ENCODE peak calls at places on chromosomes 3 and 15, in six cellular contexts. E is HCT116, J is upper lobe of left lung, P is Panc1, A is GM23338, T is HepG2. Z is an unnamed sample.

GRCh38 chr3:47283193-47283537 is 421 bp downstream of the KLHL18 start:
- ATAC-seq in E (peak), T (peak), J (no peak), P (no peak), A (peak), Z (no peak)

GRCh38 chr15:60551781-60552161 is 72.8 kb upstream of the ICE2 start:
- ATAC-seq in A (peak), T (no peak), E (peak), J (no peak), P (peak), Z (no peak)

GRCh38 chr15:31474059-31474868 is 147.6 kb downstream of the KLF13 start:
- ATAC-seq in P (no peak), A (no peak), T (no peak), E (no peak), J (no peak), Z (no peak)

GRCh38 chr15:93089855-93090305 is 869 bp upstream of the RGMA start:
- ATAC-seq in E (no peak), P (no peak), J (no peak), A (no peak), T (no peak), Z (no peak)

GRCh38 chr3:16529264-16529663 is 15.8 kb upstream of the RFTN1 start:
- ATAC-seq in P (no peak), T (no peak), J (no peak), A (no peak), E (no peak), Z (no peak)

GRCh38 chr15:98519767-98520166 is 128.6 kb upstream of the IGF1R start:
- ATAC-seq in P (no peak), T (no peak), J (no peak), E (no peak), A (no peak), Z (no peak)

GRCh38 chr15:78671626-78672211 is 30.7 kb upstream of the CHRNB4 start:
- ATAC-seq in E (no peak), J (no peak), A (peak), P (no peak), T (no peak), Z (no peak)

GRCh38 chr3:179037361-179037760 is 34.2 kb downstream of the ZMAT3 start:
- ATAC-seq in E (peak), A (no peak), T (no peak), P (no peak), J (peak), Z (peak)

GRCh38 chr15:85620321-85621044 is 174.2 kb downstream of the KLHL25 start:
- ATAC-seq in A (no peak), E (no peak), T (no peak), P (no peak), J (no peak), Z (peak)

GRCh38 chr3:41893977-41894376 is 67.9 kb downstream of the ULK4 start:
- ATAC-seq in P (no peak), T (no peak), A (no peak), J (no peak), E (peak), Z (no peak)

GRCh38 chr3:169345662-169346331 is 317.7 kb downstream of the MECOM start:
- ATAC-seq in J (no peak), T (no peak), E (no peak), A (no peak), P (no peak), Z (no peak)

GRCh38 chr3:115469649-115470048 is 153.7 kb upstream of the GAP43 start:
- ATAC-seq in A (no peak), P (no peak), E (no peak), J (no peak), T (no peak), Z (no peak)

GRCh38 chr3:11629716-11630115 is 14.0 kb downstream of the VGLL4 start:
- ATAC-seq in T (no peak), J (no peak), A (no peak), E (no peak), P (no peak), Z (peak)

GRCh38 chr3:132549890-132550578 is 47.0 kb upstream of the ACKR4 start:
- ATAC-seq in P (peak), T (peak), E (no peak), A (no peak), J (no peak), Z (no peak)

GRCh38 chr3:82240322-82240721 is 478.9 kb upstream of the GBE1 start:
- ATAC-seq in J (no peak), P (no peak), E (no peak), A (no peak), T (no peak), Z (no peak)

GRCh38 chr15:29822100-29822684 is at the start of gene TJP1:
- ATAC-seq in P (peak), J (peak), E (peak), T (peak), A (peak), Z (peak)

GRCh38 chr3:2597615-2598014 is 498.9 kb downstream of the CNTN4 start:
- ATAC-seq in E (no peak), P (no peak), T (no peak), J (no peak), A (no peak), Z (no peak)

GRCh38 chr3:25508901-25509300 is 80.8 kb downstream of the RARB start:
- ATAC-seq in A (no peak), P (no peak), T (no peak), E (no peak), J (no peak), Z (peak)

GRCh38 chr15:94259863-94260262 is 28.5 kb downstream of the MCTP2 start:
- ATAC-seq in T (no peak), E (no peak), J (no peak), P (no peak), A (no peak), Z (no peak)

GRCh38 chr3:190618349-190619030 is 104.6 kb downstream of the IL1RAP start:
- ATAC-seq in T (no peak), E (no peak), A (no peak), J (no peak), P (no peak), Z (no peak)

GRCh38 chr15:67510597-67511225 is 10.2 kb upstream of the C15orf61 start:
- ATAC-seq in A (no peak), T (no peak), J (no peak), P (no peak), E (no peak), Z (no peak)

GRCh38 chr3:152497457-152497856 is 228.7 kb downstream of the MBNL1 start:
- ATAC-seq in E (no peak), J (no peak), P (no peak), A (no peak), T (no peak), Z (peak)
- TF ChIP-seq POLR2AphosphoS5 in E (no peak), J (no peak), P (no peak), A (no peak), T (no peak), Z (no peak)

GRCh38 chr3:19264424-19264823 is 116.1 kb downstream of the KCNH8 start:
- ATAC-seq in T (no peak), J (no peak), P (no peak), A (no peak), E (no peak), Z (no peak)

GRCh38 chr3:19272296-19272695 is 124.0 kb downstream of the KCNH8 start:
- ATAC-seq in J (no peak), P (no peak), E (no peak), A (no peak), T (no peak), Z (no peak)

GRCh38 chr3:19270471-19270870 is 122.2 kb downstream of the KCNH8 start:
- ATAC-seq in E (no peak), T (no peak), P (no peak), A (no peak), J (no peak), Z (no peak)

DNA sequence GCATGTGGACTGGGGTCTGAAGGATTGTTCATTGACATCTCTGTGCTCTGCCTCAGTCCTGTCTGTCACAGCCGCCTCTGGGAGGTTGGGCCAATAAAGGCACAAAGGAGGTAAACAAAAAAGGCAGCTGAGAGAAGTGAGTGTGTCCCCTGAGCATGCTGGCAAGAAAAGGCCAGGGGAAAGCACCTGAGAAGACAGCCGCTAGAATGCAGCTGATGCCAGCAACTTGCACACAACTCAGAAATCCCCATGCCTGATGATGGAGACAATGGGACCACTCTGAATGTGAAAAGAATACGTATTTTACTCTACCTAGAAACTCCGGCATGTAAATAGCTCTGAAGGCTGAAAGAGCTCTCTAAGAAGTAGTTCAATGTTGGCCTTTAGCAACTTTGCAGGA is 118.7 kb downstream of the KCNH8 start:
- ATAC-seq in A (peak), J (no peak), P (no peak), E (no peak), T (no peak), Z (no peak)
- H3K27ac ChIP-seq in A (peak), J (no peak), P (no peak), E (no peak), T (no peak), Z (no peak)

GRCh38 chr3:123683755-123684154 is 98.9 kb upstream of the HACD2 start:
- ATAC-seq in J (no peak), P (no peak), E (no peak), T (no peak), A (no peak), Z (no peak)

GRCh38 chr3:123683146-123683545 is 98.3 kb upstream of the HACD2 start:
- ATAC-seq in A (peak), T (no peak), J (no peak), E (no peak), P (no peak), Z (no peak)

GRCh38 chr3:123679712-123680386 is 95.0 kb upstream of the HACD2 start:
- ATAC-seq in A (no peak), E (no peak), P (no peak), T (no peak), J (no peak), Z (peak)

GRCh38 chr3:123672429-123673146 is 87.7 kb upstream of the HACD2 start:
- ATAC-seq in P (no peak), J (no peak), A (no peak), T (peak), E (no peak), Z (no peak)

GRCh38 chr3:123678108-123678511 is 93.3 kb upstream of the HACD2 start:
- ATAC-seq in J (no peak), T (no peak), A (no peak), P (no peak), E (peak), Z (peak)
- TF ChIP-seq POLR2AphosphoS5 in J (no peak), T (no peak), A (no peak), P (no peak), E (no peak), Z (peak)

GRCh38 chr3:177777699-177778098 is 580.4 kb upstream of the TBL1XR1 start:
- ATAC-seq in J (peak), A (peak), P (peak), E (peak), T (peak), Z (no peak)

GRCh38 chr3:177776656-177777055 is 579.4 kb upstream of the TBL1XR1 start:
- ATAC-seq in J (no peak), T (no peak), A (no peak), P (no peak), E (no peak), Z (no peak)

GRCh38 chr3:177772908-177773557 is 575.8 kb upstream of the TBL1XR1 start:
- ATAC-seq in A (no peak), P (no peak), E (no peak), J (no peak), T (no peak), Z (no peak)

GRCh38 chr3:177770821-177771220 is 573.5 kb upstream of the TBL1XR1 start:
- ATAC-seq in P (no peak), A (no peak), E (no peak), J (no peak), T (no peak), Z (peak)

DNA sequence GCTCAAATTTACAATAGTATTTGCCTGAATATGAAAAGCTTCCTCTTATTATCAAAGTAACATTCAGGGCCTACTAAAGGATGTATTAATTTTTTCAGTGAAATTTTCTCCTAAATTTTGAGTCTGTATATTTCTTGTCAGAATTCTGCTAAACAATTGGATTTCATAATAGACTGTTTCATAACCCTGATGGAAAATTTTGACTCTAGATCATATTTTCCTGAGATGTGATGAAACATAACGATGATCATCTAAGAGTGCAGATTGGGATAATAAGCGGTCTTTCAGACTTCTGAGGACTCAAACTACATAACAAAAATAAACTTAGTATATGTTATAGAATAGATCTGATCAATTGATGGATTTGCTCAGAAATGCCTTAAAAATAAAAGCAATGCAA is 574.5 kb upstream of the TBL1XR1 start:
- ATAC-seq in A (no peak), P (no peak), T (no peak), J (no peak), E (no peak), Z (no peak)
- H3K27ac ChIP-seq in A (no peak), P (no peak), T (no peak), J (no peak), E (no peak), Z (peak)

DNA sequence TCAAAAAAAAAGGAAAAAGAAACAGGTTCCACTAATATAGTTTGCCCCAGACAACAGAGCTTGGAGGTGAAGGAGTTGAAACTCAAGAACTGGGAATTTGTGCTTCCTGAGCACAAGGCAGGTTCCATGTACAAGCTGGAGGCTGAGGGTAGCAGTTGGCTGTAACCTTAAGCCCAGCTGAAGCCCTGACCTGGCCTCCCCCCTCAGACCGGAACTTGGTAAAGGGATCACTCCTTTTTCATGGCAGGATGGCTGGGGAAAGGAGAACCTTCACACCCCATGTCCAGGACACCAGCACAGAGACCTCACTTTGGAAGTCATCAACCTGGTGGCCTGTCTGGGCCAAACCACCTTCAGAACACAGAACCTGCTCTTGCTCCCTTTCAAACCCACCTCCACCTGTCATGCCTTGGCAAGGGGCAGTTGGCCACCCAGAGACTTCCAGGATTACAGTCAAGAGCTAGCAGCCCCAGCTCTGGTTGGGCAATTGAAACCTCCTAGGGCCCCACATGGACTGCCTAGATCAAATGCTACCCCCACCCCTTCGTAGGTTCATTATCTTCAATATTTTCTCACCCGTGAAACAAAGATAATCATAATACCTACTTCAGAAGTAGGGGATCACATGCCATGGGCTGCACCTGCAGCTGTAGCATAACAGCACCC is 3.5 kb downstream of the RPL29 start:
- ATAC-seq in A (no peak), T (no peak), J (no peak), E (peak), P (no peak), Z (no peak)
- TF ChIP-seq POLR2AphosphoS5 in A (peak), T (peak), J (no peak), E (peak), P (peak), Z (no peak)

GRCh38 chr3:120432105-120432860 is 18.5 kb downstream of the FSTL1 start:
- ATAC-seq in E (no peak), T (no peak), P (no peak), J (no peak), A (peak), Z (peak)
- H3K27ac ChIP-seq in E (no peak), T (no peak), P (no peak), J (peak), A (peak), Z (peak)

DNA sequence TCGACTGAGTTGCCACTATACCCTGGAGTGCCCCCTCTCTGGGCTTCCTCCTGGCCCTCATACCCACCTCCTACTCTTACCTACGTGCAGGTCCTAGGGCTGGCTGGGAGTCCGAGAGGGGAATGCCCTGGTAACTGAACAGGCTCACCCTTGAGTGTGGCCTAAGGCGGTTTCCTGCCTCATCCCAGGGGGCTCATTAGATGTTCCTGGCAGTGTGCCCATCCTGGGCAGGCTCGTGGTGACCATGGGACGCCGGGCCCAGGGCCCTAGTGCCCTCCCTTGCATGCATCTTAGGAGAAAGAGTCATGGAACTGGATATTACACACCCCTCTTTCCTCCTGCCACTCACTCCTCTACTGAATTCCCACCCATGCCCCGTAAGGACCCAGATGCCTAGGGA is 2.8 kb downstream of the SEMA4B start:
- ATAC-seq in P (peak), E (no peak), J (peak), T (no peak), A (no peak), Z (no peak)
- TF ChIP-seq POLR2AphosphoS5 in P (peak), E (peak), J (peak), T (no peak), A (no peak), Z (no peak)

DNA sequence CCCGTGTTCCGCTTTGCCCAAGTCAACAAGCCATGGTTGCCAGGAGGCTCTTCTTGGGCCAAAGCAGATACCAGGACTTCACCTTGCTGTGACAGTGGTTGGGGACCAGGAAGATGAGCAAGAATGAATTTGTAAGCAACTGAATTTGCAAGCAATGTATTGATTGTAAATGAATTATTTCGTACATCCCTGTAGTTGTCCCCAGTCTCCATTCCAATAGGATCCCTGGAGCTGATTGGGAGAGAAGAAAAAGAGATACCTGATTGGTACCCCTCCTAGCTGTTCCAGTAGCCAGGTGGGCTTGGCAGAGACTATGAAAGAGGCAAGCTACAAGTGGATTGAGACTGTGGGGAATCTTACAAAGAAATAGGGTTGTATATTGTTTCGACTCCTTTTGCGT is 130.9 kb downstream of the FNDC3B start:
- ATAC-seq in P (no peak), E (no peak), A (no peak), T (no peak), J (no peak), Z (no peak)
- H3K27ac ChIP-seq in P (peak), E (no peak), A (peak), T (no peak), J (no peak), Z (peak)